ENCODE peak calls at places on chromosomes 6 and 20, in five cellular contexts. Z is IMR-90, A is pancreas, Q is fibroblast of lung, F is AG04449. E is an unnamed sample.

GRCh38 chr6:108168501-108168979 is 2.7 kb downstream of the NR2E1 start:
- DNase-seq in Z (no peak), A (peak; percentile 73), Q (peak; percentile 38), F (no peak), E (no peak)

GRCh38 chr20:44079968-44080560 is 106.9 kb downstream of the JPH2 start:
- DNase-seq in A (no peak), Z (peak; percentile 71), F (no peak), Q (peak; percentile 67), E (no peak)

GRCh38 chr6:139510040-139510815 is 135.8 kb upstream of the CITED2 start:
- DNase-seq in Q (no peak), F (no peak), A (no peak), Z (no peak), E (no peak)

GRCh38 chr6:34536251-34536958 is 19.7 kb downstream of the SPDEF start:
- DNase-seq in F (no peak), Z (no peak), A (no peak), Q (no peak), E (peak; percentile 92)

GRCh38 chr6:157755752-157756411 is 67.2 kb upstream of the SNX9 start:
- DNase-seq in Q (no peak), F (no peak), Z (no peak), A (no peak), E (no peak)

GRCh38 chr6:136967874-136968752 is 46.0 kb downstream of the SLC35D3 start:
- DNase-seq in Z (peak; percentile 58), Q (peak; percentile 67), F (peak; percentile 10), A (peak; percentile 80), E (peak; percentile 71)

GRCh38 chr6:56043761-56044160 is 168.4 kb upstream of the BMP5 start:
- DNase-seq in Z (no peak), A (no peak), F (no peak), Q (no peak), E (no peak)

GRCh38 chr6:20317430-20317829 is 84.2 kb upstream of the E2F3 start:
- DNase-seq in A (no peak), Q (no peak), Z (no peak), F (no peak), E (no peak)

GRCh38 chr6:37209461-37210205 is 39.7 kb downstream of the PIM1 start:
- DNase-seq in F (no peak), A (no peak), Q (no peak), Z (no peak), E (no peak)

GRCh38 chr6:117513778-117514371 is 31.4 kb downstream of the DCBLD1 start:
- DNase-seq in F (no peak), Q (peak; percentile 53), A (no peak), Z (no peak), E (no peak)

GRCh38 chr6:113739066-113739655 is 118.0 kb upstream of the MARCKS start:
- DNase-seq in F (no peak), Z (no peak), Q (no peak), A (no peak), E (no peak)

GRCh38 chr20:51985013-51985415 is 182.7 kb upstream of the SALL4 start:
- DNase-seq in Z (peak; percentile 96), A (no peak), Q (peak; percentile 95), F (peak; percentile 94), E (no peak)

GRCh38 chr6:145561095-145561820 is 174.1 kb downstream of the EPM2A start:
- DNase-seq in Q (peak; percentile 43), F (no peak), Z (no peak), A (no peak), E (no peak)

GRCh38 chr20:47502271-47502730 is 614 bp downstream of the NCOA3 start:
- DNase-seq in A (no peak), Q (peak; percentile 11), Z (peak; percentile 8), F (no peak), E (peak; percentile 15)

GRCh38 chr6:90496191-90496590 is 90.7 kb downstream of the MAP3K7 start:
- DNase-seq in A (no peak), F (no peak), Z (no peak), Q (no peak), E (no peak)

GRCh38 chr6:159594750-159595117 is 98.3 kb downstream of the SOD2 start:
- DNase-seq in Q (peak; percentile 86), F (no peak), A (no peak), Z (peak; percentile 82), E (no peak)

GRCh38 chr20:56217820-56218219 is 30.7 kb upstream of the MC3R start:
- DNase-seq in F (no peak), A (no peak), Z (no peak), Q (no peak), E (no peak)

GRCh38 chr6:100152201-100152600 is 158.2 kb upstream of the MCHR2 start:
- DNase-seq in Z (no peak), F (no peak), A (no peak), Q (no peak), E (no peak)

GRCh38 chr6:148405893-148406292 is 63.3 kb downstream of the SASH1 start:
- DNase-seq in A (no peak), F (no peak), Q (no peak), Z (no peak), E (no peak)

GRCh38 chr20:33099842-33100538 is 20.5 kb downstream of the BPIFB4 start:
- DNase-seq in F (no peak), Q (no peak), A (no peak), Z (no peak), E (no peak)

GRCh38 chr20:11217322-11217989 is 543.7 kb upstream of the JAG1 start:
- DNase-seq in Z (peak; percentile 42), A (no peak), Q (peak; percentile 43), F (no peak), E (no peak)

GRCh38 chr20:21701171-21701876 is 4.1 kb upstream of the PAX1 start:
- DNase-seq in Z (no peak), F (no peak), Q (no peak), A (no peak), E (no peak)

GRCh38 chr6:151005126-151005525 is 139.6 kb downstream of the MTHFD1L start:
- DNase-seq in A (no peak), Q (no peak), F (no peak), Z (no peak), E (no peak)

DNA sequence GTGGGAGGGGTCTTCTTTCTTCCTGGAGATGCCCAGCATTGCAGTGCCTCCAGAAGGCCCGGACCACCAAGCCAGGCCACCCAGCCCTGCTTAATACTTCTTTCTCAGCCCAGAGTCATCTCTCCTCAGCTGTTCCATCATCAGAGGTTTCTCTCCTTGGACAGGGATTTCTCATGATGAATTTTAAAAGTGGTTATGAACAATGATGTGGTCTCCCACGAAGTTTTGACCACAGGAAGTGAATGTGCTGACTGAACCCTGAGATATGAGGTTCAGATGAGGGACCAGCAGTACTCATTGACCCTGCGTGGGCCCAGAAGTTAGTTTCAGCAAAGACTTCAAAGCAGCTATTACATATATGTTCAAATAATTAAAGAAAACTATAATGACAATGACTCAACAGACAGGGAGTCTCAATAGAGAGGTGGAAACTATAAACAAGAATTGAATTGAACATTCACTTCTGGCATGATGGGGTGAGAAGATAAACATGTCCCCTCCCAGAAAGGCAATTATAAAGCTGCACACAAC is 114.5 kb upstream of the SLC22A16 start:
- DNase-seq in A (no peak), Z (peak; percentile 71), Q (peak; percentile 74), F (no peak), E (no peak)
- TF ChIP-seq CTCF in A (no peak), Z (no peak), Q (no peak), F (no peak), E (no peak)

DNA sequence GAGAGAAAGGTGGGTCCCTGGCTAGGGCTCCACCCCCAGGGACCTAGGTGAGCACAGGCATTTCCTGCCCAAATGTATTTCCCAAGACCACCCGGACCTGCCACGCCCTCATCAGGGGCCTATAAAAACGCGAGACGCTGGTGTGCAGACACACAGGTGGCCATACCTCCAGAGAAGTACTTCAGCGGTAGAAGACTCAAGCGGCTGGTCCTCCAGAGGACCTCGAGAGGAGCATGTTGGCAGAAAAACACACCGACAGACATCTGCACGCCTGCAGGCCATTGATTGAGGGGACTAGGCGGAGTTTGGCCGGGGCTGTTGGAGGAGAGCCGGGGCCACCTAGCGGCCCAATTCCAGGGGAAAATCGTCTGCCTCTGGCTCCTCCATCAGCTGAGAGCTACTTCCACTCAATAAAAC is 695.8 kb upstream of the MMS22L start:
- DNase-seq in F (no peak), Q (no peak), Z (no peak), A (no peak), E (no peak)
- TF ChIP-seq CTCF in F (no peak), Q (no peak), Z (no peak), A (no peak), E (no peak)

DNA sequence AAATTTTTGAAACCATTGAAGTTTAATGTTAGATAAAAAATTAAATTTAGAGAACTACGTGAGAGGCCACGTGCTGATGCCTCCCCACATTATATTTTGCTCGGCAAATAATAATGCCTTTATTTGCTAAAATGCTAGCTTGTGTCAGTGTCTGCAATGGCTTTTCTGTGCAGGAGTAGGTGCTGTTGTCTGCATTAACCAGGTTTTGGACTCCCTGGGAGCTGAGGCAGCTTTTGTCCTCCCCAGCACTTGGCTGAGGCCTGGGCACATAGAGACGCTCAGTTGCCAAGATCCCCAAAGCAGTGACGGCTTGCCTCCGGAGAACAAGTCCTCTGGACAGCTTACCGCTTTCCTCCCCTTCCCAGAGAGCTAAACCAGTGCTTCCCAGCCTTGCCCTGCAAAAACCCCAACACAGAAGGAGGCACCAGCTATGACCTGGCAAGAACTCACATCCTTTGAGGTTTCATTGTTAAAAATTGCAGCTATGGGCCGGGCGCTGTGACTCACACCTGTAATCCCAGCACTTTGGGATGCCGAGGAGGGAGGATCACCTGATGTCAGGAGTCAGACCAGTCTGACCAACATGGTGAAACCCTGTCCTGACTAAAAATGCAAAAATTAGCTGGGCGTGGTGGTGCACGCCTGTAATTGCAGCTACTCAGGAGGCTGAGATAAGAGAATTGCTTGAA is 59.9 kb downstream of the KAT14 start:
- DNase-seq in F (no peak), Q (no peak), A (no peak), Z (no peak), E (no peak)
- TF ChIP-seq CTCF in F (no peak), Q (no peak), A (no peak), Z (no peak), E (no peak)

GRCh38 chr6:26311012-26311384 is 54.0 kb upstream of the BTN3A2 start:
- DNase-seq in Z (peak; percentile 59), Q (peak; percentile 66), F (no peak), A (no peak), E (no peak)

GRCh38 chr6:26309731-26310142 is 55.3 kb upstream of the BTN3A2 start:
- DNase-seq in F (no peak), A (no peak), Q (peak; percentile 88), Z (peak; percentile 95), E (no peak)

GRCh38 chr6:26312501-26313390 is 52.3 kb upstream of the BTN3A2 start:
- DNase-seq in Z (peak; percentile 95), A (peak; percentile 83), F (peak; percentile 87), Q (peak; percentile 96), E (peak; percentile 84)

GRCh38 chr6:26312096-26312463 is 52.9 kb upstream of the BTN3A2 start:
- DNase-seq in Z (no peak), F (no peak), Q (peak; percentile 16), A (no peak), E (no peak)

GRCh38 chr6:26311385-26312095 is 53.5 kb upstream of the BTN3A2 start:
- DNase-seq in F (no peak), A (no peak), Q (peak; percentile 74), Z (peak; percentile 73), E (peak; percentile 56)
- TF ChIP-seq CTCF in F (no peak), A (no peak), Q (no peak), Z (no peak), E (no peak)